ENCODE peak calls at places on chromosomes 13 and 19, in six cellular contexts. X, N, A, G, W and Y are unnamed samples.

GRCh38 chr19:21607453-21607852 is 102.1 kb downstream of the ZNF429 start:
- DNase-seq in X (no peak), N (no peak), A (no peak), G (no peak), W (no peak), Y (no peak)

GRCh38 chr19:45581576-45581975 is 3.0 kb downstream of the OPA3 start:
- DNase-seq in X (no peak), N (no peak), A (no peak), G (no peak), W (no peak), Y (no peak)

GRCh38 chr19:18612772-18613588 is at the start of gene TMEM59L:
- DNase-seq in X (peak), N (no peak), A (no peak), G (no peak), W (no peak), Y (no peak)

GRCh38 chr19:48543121-48543710 is 8.8 kb upstream of the SULT2B1 start:
- DNase-seq in X (no peak), N (peak), A (no peak), G (peak), W (no peak), Y (no peak)

GRCh38 chr19:54123682-54124081 is 8.1 kb downstream of the PRPF31 start:
- DNase-seq in X (no peak), N (no peak), A (no peak), G (no peak), W (no peak), Y (no peak)

GRCh38 chr13:27034678-27035111 is 136.9 kb downstream of the USP12 start:
- DNase-seq in X (no peak), N (no peak), A (no peak), G (no peak), W (no peak), Y (no peak)

GRCh38 chr13:51771418-51772104 is 32.4 kb downstream of the DHRS12 start:
- DNase-seq in X (no peak), N (no peak), A (no peak), G (no peak), W (no peak), Y (no peak)

GRCh38 chr13:76462003-76462402 is 424.2 kb downstream of the KCTD12 start:
- DNase-seq in X (no peak), N (no peak), A (no peak), G (no peak), W (peak), Y (no peak)

GRCh38 chr19:10516671-10517286 is 468 bp downstream of the S1PR5 start:
- DNase-seq in X (peak), N (no peak), A (no peak), G (no peak), W (no peak), Y (no peak)

GRCh38 chr13:22143671-22144070 is 472.8 kb downstream of the FGF9 start:
- DNase-seq in X (no peak), N (no peak), A (no peak), G (no peak), W (no peak), Y (no peak)

GRCh38 chr13:85601526-85601925 is 197.7 kb downstream of the SLITRK6 start:
- DNase-seq in X (no peak), N (no peak), A (no peak), G (no peak), W (peak), Y (no peak)

GRCh38 chr13:48094404-48094780 is 512 bp downstream of the MED4 start:
- DNase-seq in X (peak), N (peak), A (no peak), G (no peak), W (peak), Y (no peak)

GRCh38 chr13:60661514-60661913 is 264.5 kb downstream of the TDRD3 start:
- DNase-seq in X (no peak), N (no peak), A (no peak), G (no peak), W (no peak), Y (no peak)

GRCh38 chr19:46834984-46835383 is 15.7 kb downstream of the AP2S1 start:
- DNase-seq in X (no peak), N (no peak), A (no peak), G (no peak), W (no peak), Y (no peak)

GRCh38 chr13:25752957-25753540 is 298.8 kb downstream of the SHISA2 start:
- DNase-seq in X (no peak), N (no peak), A (peak), G (no peak), W (peak), Y (peak)

GRCh38 chr19:50414850-50415660 is 3.7 kb upstream of the SPIB start:
- DNase-seq in X (peak), N (peak), A (peak), G (peak), W (peak), Y (peak)

GRCh38 chr19:4738734-4739133 is 15.1 kb upstream of the DPP9 start:
- DNase-seq in X (no peak), N (no peak), A (no peak), G (no peak), W (no peak), Y (no peak)

GRCh38 chr19:44212865-44213346 is 574 bp downstream of the ZNF227 start:
- DNase-seq in X (no peak), N (peak), A (no peak), G (no peak), W (peak), Y (no peak)

GRCh38 chr13:99656843-99657506 is 155.7 kb downstream of the TM9SF2 start:
- DNase-seq in X (no peak), N (no peak), A (no peak), G (no peak), W (peak), Y (no peak)

GRCh38 chr19:56076413-56076998 is 44.6 kb downstream of the ZNF787 start:
- DNase-seq in X (peak), N (peak), A (peak), G (no peak), W (peak), Y (no peak)

GRCh38 chr19:47375694-47376588 is 26.8 kb downstream of the DHX34 start:
- DNase-seq in X (no peak), N (no peak), A (no peak), G (no peak), W (no peak), Y (no peak)

GRCh38 chr13:73754727-73755292 is 379.4 kb downstream of the KLF12 start:
- DNase-seq in X (peak), N (peak), A (peak), G (no peak), W (peak), Y (peak)

GRCh38 chr13:57925250-57925649 is 293.7 kb downstream of the PCDH17 start:
- DNase-seq in X (no peak), N (no peak), A (no peak), G (no peak), W (peak), Y (no peak)
- TF ChIP-seq CTCF in X (no peak), N (no peak), A (no peak), G (no peak), W (no peak), Y (no peak)

GRCh38 chr13:43991773-43992201 is 112.1 kb downstream of the LACC1 start:
- DNase-seq in X (no peak), N (no peak), A (no peak), G (no peak), W (no peak), Y (no peak)

GRCh38 chr13:43990021-43990420 is 110.3 kb downstream of the LACC1 start:
- DNase-seq in X (no peak), N (no peak), A (no peak), G (no peak), W (no peak), Y (no peak)

GRCh38 chr13:43990829-43991228 is 111.1 kb downstream of the LACC1 start:
- DNase-seq in X (no peak), N (no peak), A (no peak), G (no peak), W (no peak), Y (no peak)

DNA sequence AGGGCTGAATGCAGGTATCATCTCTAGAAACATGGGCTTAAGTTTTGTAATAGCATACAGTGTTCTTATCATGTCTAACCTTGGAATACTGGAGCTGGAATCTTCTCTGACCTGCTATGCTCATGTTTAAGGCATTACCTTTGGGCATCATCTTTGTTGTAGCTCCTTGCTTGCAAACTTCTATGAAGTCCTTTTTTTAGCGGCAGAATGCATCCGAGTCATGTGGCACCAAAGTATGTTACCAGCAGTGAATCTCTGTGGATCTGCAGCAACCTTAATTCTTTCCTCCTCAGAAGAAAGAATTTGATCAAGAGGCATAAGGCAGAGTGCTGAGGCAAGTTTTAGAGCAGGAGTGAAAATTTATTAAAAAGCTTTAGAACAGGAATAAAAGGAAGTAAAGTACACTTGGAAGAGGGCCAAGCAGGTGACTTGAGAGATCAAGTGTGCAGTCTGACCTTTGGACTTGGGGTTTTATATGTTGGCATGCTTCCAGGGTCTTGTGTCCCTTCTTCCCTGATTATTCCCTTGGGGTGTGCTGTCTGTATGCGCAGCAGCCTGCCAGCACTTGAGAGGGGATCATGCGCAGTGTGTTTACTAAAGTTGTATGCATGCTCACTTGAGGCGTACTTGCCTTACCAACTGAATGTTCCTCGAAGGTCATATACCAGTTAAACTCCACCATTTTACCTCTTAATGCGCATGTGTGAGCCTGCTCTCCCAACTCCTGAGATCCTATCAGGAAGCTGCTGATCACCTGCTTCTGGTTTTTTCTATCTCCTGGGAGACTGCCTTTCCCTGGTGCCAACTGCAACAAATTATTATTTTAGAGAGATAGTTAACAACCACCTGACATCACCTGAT is 115.5 kb downstream of the LACC1 start:
- DNase-seq in X (no peak), N (no peak), A (no peak), G (no peak), W (no peak), Y (no peak)
- TF ChIP-seq CTCF in X (no peak), N (no peak), A (no peak), G (no peak), W (no peak), Y (no peak)

GRCh38 chr19:38915329-38916321 is 3.6 kb upstream of the CCER2 start:
- DNase-seq in X (no peak), N (no peak), A (no peak), G (no peak), W (no peak), Y (no peak)

GRCh38 chr19:38919837-38920528 is 8.0 kb upstream of the CCER2 start:
- DNase-seq in X (no peak), N (no peak), A (no peak), G (no peak), W (no peak), Y (no peak)

GRCh38 chr19:38917516-38917915 is 5.5 kb upstream of the CCER2 start:
- DNase-seq in X (no peak), N (no peak), A (no peak), G (no peak), W (no peak), Y (no peak)

GRCh38 chr19:38918526-38918925 is 6.5 kb upstream of the CCER2 start:
- DNase-seq in X (no peak), N (no peak), A (no peak), G (no peak), W (no peak), Y (no peak)

DNA sequence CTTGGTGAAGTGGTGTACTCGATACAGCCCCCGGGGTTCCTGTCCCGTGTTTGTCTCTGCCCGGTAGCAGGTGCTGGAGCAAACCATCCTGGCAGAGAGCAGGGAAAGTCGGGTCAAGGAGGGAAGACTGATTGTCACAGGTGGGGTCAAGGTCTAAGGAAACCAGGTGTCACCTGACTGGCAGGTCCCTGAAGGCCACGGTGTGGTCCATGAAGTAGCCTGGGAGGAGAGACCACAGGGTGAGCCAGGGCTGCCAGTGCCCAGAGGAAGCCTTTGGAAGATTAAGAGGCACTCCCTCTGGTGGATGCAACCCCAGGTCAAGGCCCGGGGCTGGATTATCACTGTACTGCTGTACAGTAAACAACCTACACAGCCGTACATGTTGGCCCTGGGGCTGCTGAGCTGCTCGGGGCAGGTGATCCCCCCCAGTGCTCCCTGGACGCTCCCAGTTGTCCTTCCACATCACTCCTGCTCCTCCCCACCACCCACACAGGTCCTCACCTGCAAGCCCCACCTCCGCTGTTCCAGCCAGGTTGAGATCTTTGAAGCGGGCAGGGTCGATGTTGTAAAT is 6.0 kb upstream of the CCER2 start:
- DNase-seq in X (no peak), N (no peak), A (no peak), G (no peak), W (no peak), Y (no peak)
- TF ChIP-seq CTCF in X (no peak), N (no peak), A (peak), G (no peak), W (peak), Y (no peak)

DNA sequence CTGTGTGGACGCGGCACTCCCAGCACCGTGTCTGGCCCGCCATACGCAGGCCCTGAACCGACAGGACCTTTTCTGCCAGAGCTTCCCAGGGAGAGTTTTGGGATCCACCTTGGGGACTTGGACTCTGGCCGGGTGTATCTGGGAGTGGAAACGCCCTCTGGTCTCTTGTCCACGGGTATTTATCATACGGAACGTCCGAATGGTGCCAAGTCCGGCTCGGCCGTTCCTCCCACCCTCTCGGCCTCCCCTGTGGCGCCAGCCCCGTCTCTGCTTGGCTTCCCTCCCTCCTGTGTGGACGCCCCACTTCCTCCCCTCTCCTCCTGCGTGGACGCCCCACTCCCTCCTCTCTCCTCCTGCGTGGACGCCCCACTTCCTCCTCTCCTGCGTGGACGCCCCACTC is 12.1 kb downstream of the HCN2 start:
- DNase-seq in X (no peak), N (no peak), A (no peak), G (no peak), W (no peak), Y (no peak)
- TF ChIP-seq CTCF in X (no peak), N (no peak), A (no peak), G (no peak), W (no peak), Y (no peak)